ENCODE peak calls at places on chromosomes 12 and 14, in eight cellular contexts. I is sigmoid colon; Y is lung; F is mammary epithelial cell; O is osteoblast; X is CD4-positive, alpha-beta memory T cell; S is body of pancreas; N is neural progenitor cell. B is an unnamed sample.

GRCh38 chr14:93688239-93688666 is 100.0 kb downstream of the PRIMA1 start:
- DNase-seq in S (no peak), O (no peak), I (no peak), X (no peak), F (no peak), N (peak; percentile 94), Y (no peak), B (no peak)

GRCh38 chr14:57378661-57379060 is 11.7 kb upstream of the NAA30 start:
- DNase-seq in Y (no peak), I (no peak), N (no peak), O (no peak), F (no peak), X (no peak), S (no peak), B (no peak)

GRCh38 chr12:71900091-71900490 is 38.6 kb upstream of the TPH2 start:
- DNase-seq in X (no peak), I (no peak), Y (no peak), F (peak; percentile 6), S (no peak), N (no peak), O (peak; percentile 25), B (no peak)

GRCh38 chr14:33957299-33957698 is 6.4 kb upstream of the EGLN3 start:
- DNase-seq in I (no peak), X (no peak), N (no peak), Y (no peak), F (no peak), S (no peak), O (peak; percentile 46), B (no peak)

GRCh38 chr12:4355843-4356327 is 23.6 kb downstream of the FGF23 start:
- DNase-seq in O (no peak), Y (no peak), I (no peak), N (peak; percentile 67), S (peak; percentile 19), X (peak; percentile 16), F (peak; percentile 9), B (peak; percentile 55)

GRCh38 chr12:54126696-54127537 is 61.9 kb downstream of the SMUG1 start:
- DNase-seq in Y (peak; percentile 41), X (no peak), O (peak; percentile 96), S (peak; percentile 26), N (peak; percentile 66), F (peak; percentile 36), I (peak; percentile 88), B (no peak)

GRCh38 chr14:51850651-51851050 is 9.8 kb upstream of the GNG2 start:
- DNase-seq in O (no peak), N (no peak), X (no peak), I (no peak), S (no peak), Y (no peak), F (no peak), B (no peak)

GRCh38 chr12:45427042-45427441 is 211.1 kb downstream of the ANO6 start:
- DNase-seq in O (no peak), F (no peak), N (no peak), S (no peak), Y (no peak), I (no peak), X (no peak), B (no peak)

GRCh38 chr14:64417042-64417770 is 29.1 kb downstream of the MTHFD1 start:
- DNase-seq in S (no peak), F (no peak), N (no peak), O (peak; percentile 88), X (no peak), I (no peak), Y (no peak), B (no peak)
- H3K36me3 ChIP-seq in S (peaks cover 33% of the 10 kb centered on the region), F (peaks cover 46% of the 10 kb centered on the region), N (no peaks in the 10 kb centered on the region), O (peaks cover 39% of the 10 kb centered on the region), X (peaks cover 39% of the 10 kb centered on the region), I (peaks cover 34% of the 10 kb centered on the region), Y (peaks cover 45% of the 10 kb centered on the region), B (peaks cover 82% of the 10 kb centered on the region)

GRCh38 chr12:117968826-117969659 is at the start of gene KSR2:
- DNase-seq in X (peak; percentile 43), Y (peak; percentile 80), F (peak; percentile 63), S (peak; percentile 89), O (peak; percentile 87), N (peak; percentile 94), I (peak; percentile 43), B (peak; percentile 29)

GRCh38 chr12:117966511-117966910 is 2.3 kb downstream of the KSR2 start:
- DNase-seq in N (no peak), F (no peak), X (no peak), S (no peak), O (no peak), I (no peak), Y (no peak), B (no peak)

GRCh38 chr12:117967043-117967442 is 1.7 kb downstream of the KSR2 start:
- DNase-seq in F (no peak), X (no peak), O (no peak), Y (no peak), N (no peak), I (no peak), S (no peak), B (no peak)

GRCh38 chr12:117967512-117967911 is 1.3 kb downstream of the KSR2 start:
- DNase-seq in I (peak; percentile 28), N (peak; percentile 8), X (no peak), S (no peak), Y (no peak), O (no peak), F (no peak), B (no peak)

DNA sequence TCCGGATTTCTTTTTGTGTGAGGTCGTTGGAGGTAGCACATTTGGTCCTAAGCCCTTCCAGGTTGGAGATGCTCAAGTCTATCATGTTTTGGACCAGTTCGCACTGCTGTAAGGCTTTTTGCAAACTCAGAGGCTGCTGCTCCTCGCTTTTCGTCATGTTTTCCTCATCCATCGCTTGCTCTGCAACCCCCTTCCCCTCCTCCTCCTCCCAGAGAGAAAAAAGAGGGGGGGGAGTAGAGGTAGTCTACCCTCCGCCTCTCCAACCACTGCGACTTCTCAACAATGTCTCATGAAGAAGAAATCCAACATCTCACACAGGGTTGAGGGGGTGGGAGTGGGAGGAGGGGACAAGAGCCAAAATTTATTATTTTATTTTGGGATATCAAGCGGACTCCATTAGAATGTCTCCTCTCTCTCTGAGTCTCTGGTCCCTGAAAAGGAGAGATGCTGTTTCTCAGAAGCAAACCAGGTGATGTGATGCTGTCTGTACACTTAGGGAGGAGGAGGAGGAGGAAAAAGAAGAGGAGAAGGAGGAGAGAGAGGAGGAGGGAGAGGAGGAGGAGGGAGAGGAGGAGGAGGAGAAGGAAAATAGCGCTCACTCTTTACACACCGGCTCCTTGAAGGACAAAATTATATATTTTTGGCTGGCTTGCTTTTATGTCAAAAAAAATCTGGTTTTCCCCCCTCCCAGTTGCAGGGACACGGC is 553 bp downstream of the KSR2 start:
- DNase-seq in I (peak; percentile 5), S (no peak), X (no peak), Y (no peak), N (peak; percentile 25), F (no peak), O (no peak), B (no peak)
- H3K27ac ChIP-seq in I (no peak overlapping the region), S (peak overlapping the region; percentile 93), X (no peak overlapping the region), Y (peak overlapping the region; percentile 9), N (no peak overlapping the region), F (no peak overlapping the region), O (no peak overlapping the region), B (no peak overlapping the region)

GRCh38 chr14:39435241-39435640 is 3.0 kb upstream of the FBXO33 start:
- DNase-seq in S (no peak), Y (no peak), F (no peak), I (no peak), X (no peak), N (no peak), O (no peak), B (no peak)

GRCh38 chr14:39441805-39442204 is 9.6 kb upstream of the FBXO33 start:
- DNase-seq in S (no peak), N (no peak), I (no peak), F (no peak), Y (no peak), X (no peak), O (no peak), B (no peak)

GRCh38 chr14:39446131-39446744 is 14.0 kb upstream of the FBXO33 start:
- DNase-seq in X (no peak), O (no peak), S (no peak), Y (no peak), I (no peak), N (no peak), F (no peak), B (no peak)

GRCh38 chr14:39442293-39442692 is 10.1 kb upstream of the FBXO33 start:
- DNase-seq in N (no peak), I (no peak), O (no peak), F (no peak), X (no peak), Y (no peak), S (no peak), B (no peak)

DNA sequence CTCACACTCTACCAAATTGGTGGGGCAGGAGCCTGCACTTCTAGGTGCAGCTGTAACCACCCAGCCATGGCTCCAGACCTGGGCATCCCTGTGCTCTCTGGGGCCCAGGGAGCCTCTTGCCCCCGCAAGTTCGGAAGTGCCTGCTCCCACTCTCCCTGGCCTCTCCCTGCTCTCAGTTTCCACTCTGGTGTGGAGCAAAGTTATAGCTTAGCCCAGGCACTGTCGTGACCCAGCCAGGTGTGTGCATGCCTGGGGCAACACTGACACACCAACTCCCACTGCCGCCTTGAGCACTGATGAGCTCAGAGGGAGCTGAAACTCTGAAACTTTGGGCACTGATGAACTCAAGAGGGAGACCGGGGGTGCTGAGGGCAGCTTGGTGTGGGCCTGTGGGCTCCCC is 8.7 kb upstream of the FBXO33 start:
- DNase-seq in Y (no peak), I (no peak), O (peak; percentile 22), S (no peak), F (no peak), N (no peak), X (no peak), B (no peak)
- H3K27me3 ChIP-seq in Y (no peaks in the 10 kb centered on the region), I (no peaks in the 10 kb centered on the region), O (no peaks in the 10 kb centered on the region), S (no peaks in the 10 kb centered on the region), F (no peaks in the 10 kb centered on the region), N (no peaks in the 10 kb centered on the region), X (no peaks in the 10 kb centered on the region), B (no peaks in the 10 kb centered on the region)

GRCh38 chr12:123475256-123475703 is 17.3 kb downstream of the SNRNP35 start:
- DNase-seq in N (no peak), I (no peak), F (no peak), Y (no peak), O (peak; percentile 23), S (no peak), X (no peak), B (no peak)

GRCh38 chr12:123469978-123470377 is 12.0 kb downstream of the SNRNP35 start:
- DNase-seq in S (no peak), X (no peak), I (no peak), Y (no peak), N (no peak), O (no peak), F (no peak), B (no peak)

GRCh38 chr12:123471374-123472068 is 13.6 kb downstream of the SNRNP35 start:
- DNase-seq in S (no peak), O (peak; percentile 93), Y (no peak), X (no peak), F (no peak), N (no peak), I (no peak), B (no peak)

GRCh38 chr12:123474493-123475255 is 16.7 kb downstream of the SNRNP35 start:
- DNase-seq in I (no peak), N (no peak), Y (no peak), O (peak; percentile 30), X (peak; percentile 44), S (no peak), F (no peak), B (no peak)

DNA sequence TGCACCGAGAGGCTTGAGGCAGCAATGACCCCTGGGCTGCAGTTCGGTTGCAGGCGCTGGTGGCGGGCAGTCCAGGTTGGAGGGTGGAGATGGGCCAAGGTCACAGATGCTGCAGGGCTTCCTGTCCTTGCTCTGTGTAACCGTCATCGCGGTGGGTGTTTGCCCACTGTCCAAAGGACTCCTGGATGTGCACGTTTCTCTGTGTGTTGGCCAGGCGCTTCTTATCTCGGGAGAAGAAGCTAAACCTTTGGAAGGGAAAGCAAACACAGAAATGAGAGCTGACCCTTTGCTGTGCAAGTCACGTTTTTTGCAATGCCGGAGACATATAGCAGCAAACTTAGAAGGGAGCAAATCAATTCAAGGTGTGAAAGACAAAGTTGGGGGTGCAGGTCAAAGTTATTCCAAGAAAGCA is 14.5 kb downstream of the SNRNP35 start:
- DNase-seq in S (no peak), F (no peak), X (no peak), I (no peak), O (peak; percentile 10), N (no peak), Y (no peak), B (no peak)
- H3K36me3 ChIP-seq in S (peaks cover 2% of the 10 kb centered on the region), F (peaks cover 5% of the 10 kb centered on the region), X (no peaks in the 10 kb centered on the region), I (peaks cover 28% of the 10 kb centered on the region), O (peaks cover 32% of the 10 kb centered on the region), N (no peaks in the 10 kb centered on the region), Y (peaks cover 9% of the 10 kb centered on the region), B (peaks cover 43% of the 10 kb centered on the region)

B was measured in SJSA1.